ENCODE peak calls at places on chromosomes 4 and X, in four cellular contexts. Q is K562, P is endothelial cell of umbilical vein, G is IMR-90. S is an unnamed sample. For H3K9me1, the result is how much of the 10 kb centered on the place peaks cover.

GRCh38 chr4:152515678-152516077 is 20.2 kb downstream of the FBXW7 start:
- DNase-seq in Q (peak), P (no peak), G (peak), S (no peak)

GRCh38 chrX:75957107-75957610 is 172.1 kb upstream of the MAGEE2 start:
- DNase-seq in G (no peak), P (no peak), Q (no peak), S (no peak)

GRCh38 chr4:108596389-108596788 is 24.0 kb upstream of the RPL34 start:
- DNase-seq in P (no peak), G (peak), Q (no peak), S (no peak)

GRCh38 chrX:24515447-24515846 is 50.4 kb downstream of the PDK3 start:
- DNase-seq in Q (no peak), G (peak), P (peak), S (no peak)

GRCh38 chr4:122010610-122011009 is 58.8 kb upstream of the TRPC3 start:
- DNase-seq in G (peak), P (no peak), Q (no peak), S (no peak)

GRCh38 chr4:85520765-85521749 is 46.1 kb downstream of the ARHGAP24 start:
- DNase-seq in Q (no peak), G (no peak), P (no peak), S (no peak)

GRCh38 chr4:100907465-100908454 is 389.9 kb upstream of the EMCN start:
- DNase-seq in Q (no peak), G (peak), P (peak), S (no peak)

GRCh38 chrX:139826065-139827044 is 106.5 kb downstream of the ATP11C start:
- DNase-seq in G (peak), P (peak), Q (no peak), S (peak)

GRCh38 chr4:186191266-186192067 is at the start of gene CYP4V2:
- DNase-seq in P (peak), Q (peak), G (peak), S (no peak)

GRCh38 chr4:168737441-168738176 is 240.8 kb downstream of the PALLD start:
- DNase-seq in Q (no peak), P (no peak), G (peak), S (no peak)

GRCh38 chr4:114879916-114880315 is 233.5 kb downstream of the NDST4 start:
- DNase-seq in G (no peak), Q (no peak), P (no peak), S (no peak)

GRCh38 chr4:43242611-43243010 is 350.1 kb downstream of the GRXCR1 start:
- DNase-seq in G (peak), Q (no peak), P (no peak), S (no peak)

GRCh38 chr4:43241104-43241503 is 348.6 kb downstream of the GRXCR1 start:
- DNase-seq in P (no peak), G (no peak), Q (no peak), S (no peak)

GRCh38 chr4:43238556-43238955 is 346.0 kb downstream of the GRXCR1 start:
- DNase-seq in Q (no peak), P (no peak), G (no peak), S (no peak)

GRCh38 chr4:43234626-43235025 is 342.1 kb downstream of the GRXCR1 start:
- DNase-seq in P (no peak), Q (no peak), G (peak), S (no peak)

GRCh38 chr4:43238018-43238417 is 345.5 kb downstream of the GRXCR1 start:
- DNase-seq in P (no peak), G (no peak), Q (no peak), S (no peak)
- H3K9me1 ChIP-seq in P (under half), G (under half), Q (under half), S (under half)

GRCh38 chr4:68499021-68499420 is 51.8 kb downstream of the TMPRSS11E start:
- DNase-seq in Q (no peak), G (no peak), P (no peak), S (no peak)

GRCh38 chr4:68494688-68495087 is 47.4 kb downstream of the TMPRSS11E start:
- DNase-seq in P (no peak), G (no peak), Q (no peak), S (no peak)

GRCh38 chr4:68498413-68499007 is 51.2 kb downstream of the TMPRSS11E start:
- DNase-seq in G (peak), P (peak), Q (peak), S (peak)
- H3K27ac ChIP-seq in G (no peak), P (no peak), Q (no peak), S (no peak)

GRCh38 chr4:93829531-93830089 is 1.1 kb downstream of the ATOH1 start:
- DNase-seq in G (no peak), P (no peak), Q (no peak), S (no peak)
- H3K4me2 ChIP-seq in G (peak), P (no peak), Q (no peak), S (peak)

DNA sequence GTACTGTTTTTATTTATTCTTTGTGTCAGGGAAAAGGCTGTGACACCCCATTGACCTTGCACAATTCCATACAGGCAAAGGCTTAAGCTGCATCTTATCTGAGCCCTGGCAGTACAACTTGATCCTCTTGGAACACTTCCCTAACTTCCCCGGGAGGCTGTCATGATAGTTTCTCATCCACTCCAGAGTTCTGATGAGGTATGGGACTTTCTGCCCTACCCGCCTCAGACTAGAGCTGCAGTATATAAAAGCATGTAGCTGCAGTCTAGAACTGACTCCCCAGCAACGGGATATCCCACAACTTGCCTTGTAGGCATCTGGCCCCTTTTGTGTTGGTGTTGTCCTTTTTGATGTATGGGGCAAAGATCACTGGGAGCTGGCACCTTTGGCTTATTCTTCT is 72.7 kb downstream of the FNIP2 start:
- DNase-seq in G (no peak), P (no peak), Q (no peak), S (no peak)
- H3K9me1 ChIP-seq in G (under half), P (under half), Q (under half), S (under half)

GRCh38 chrX:13248867-13249521 is 70.9 kb downstream of the ATXN3L start:
- DNase-seq in P (no peak), Q (no peak), G (no peak), S (no peak)
- H3K27ac ChIP-seq in P (no peak), Q (no peak), G (no peak), S (no peak)

GRCh38 chrX:19121466-19121865 is 802 bp downstream of the ADGRG2 start:
- DNase-seq in P (no peak), Q (no peak), G (no peak), S (no peak)
- H3K4me2 ChIP-seq in P (no peak), Q (no peak), G (no peak), S (no peak)

DNA sequence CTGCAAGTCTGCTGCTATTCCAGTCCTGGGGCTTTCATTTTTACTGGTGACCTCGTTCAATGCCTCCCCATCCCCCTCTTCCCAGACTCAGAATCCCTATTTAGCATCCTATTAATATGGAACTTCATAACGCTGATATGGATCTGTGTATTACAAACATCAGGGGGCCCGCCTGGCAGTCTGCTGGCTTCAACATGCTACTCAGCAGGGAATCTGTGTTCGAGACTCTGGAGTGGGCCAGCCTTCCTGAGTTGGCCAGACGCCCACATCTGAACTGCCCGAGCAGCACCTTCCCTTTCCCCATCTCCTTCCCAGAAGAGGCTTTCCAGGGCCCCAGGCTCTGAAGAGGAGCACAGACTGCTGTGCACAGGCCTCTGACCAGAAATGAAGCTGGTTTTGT is 173.9 kb upstream of the PPARGC1A start:
- DNase-seq in Q (no peak), G (no peak), P (no peak), S (no peak)
- H3K9me1 ChIP-seq in Q (under half), G (under half), P (under half), S (under half)